ENCODE peak calls at places on chromosomes 7 and 10, in five cellular contexts. Q, F, M, C and D are unnamed samples.

GRCh38 chr10:71338728-71339495 is 19.9 kb downstream of the SLC29A3 start:
- DNase-seq in Q (no peak), F (no peak), M (no peak), C (no peak), D (no peak)

GRCh38 chr7:78912781-78913180 is 540.7 kb downstream of the MAGI2 start:
- DNase-seq in Q (no peak), F (no peak), M (no peak), C (no peak), D (no peak)

GRCh38 chr7:139700505-139701235 is 77.1 kb downstream of the HIPK2 start:
- DNase-seq in Q (no peak), F (no peak), M (peak; percentile 35), C (no peak), D (no peak)

GRCh38 chr10:89427629-89428028 is 13.3 kb downstream of the IFIT5 start:
- DNase-seq in Q (no peak), F (no peak), M (no peak), C (no peak), D (no peak)

GRCh38 chr10:125083576-125083920 is 76.8 kb downstream of the CTBP2 start:
- DNase-seq in Q (no peak), F (no peak), M (peak; percentile 89), C (no peak), D (no peak)

GRCh38 chr10:59905735-59906416 is 480 bp downstream of the CCDC6 start:
- DNase-seq in Q (no peak), F (peak; percentile 19), M (no peak), C (no peak), D (peak; percentile 50)

GRCh38 chr10:86058964-86059363 is 307.6 kb downstream of the GRID1 start:
- DNase-seq in Q (no peak), F (no peak), M (no peak), C (no peak), D (no peak)

GRCh38 chr7:121169469-121169868 is 159.3 kb upstream of the WNT16 start:
- DNase-seq in Q (no peak), F (no peak), M (no peak), C (no peak), D (no peak)

GRCh38 chr7:4236389-4236788 is 445.7 kb upstream of the FOXK1 start:
- DNase-seq in Q (no peak), F (no peak), M (peak; percentile 23), C (no peak), D (no peak)

GRCh38 chr7:137328389-137329120 is 15.0 kb downstream of the PTN start:
- DNase-seq in Q (no peak), F (no peak), M (no peak), C (no peak), D (no peak)

GRCh38 chr7:130398751-130399150 is 18.5 kb downstream of the CPA1 start:
- DNase-seq in Q (no peak), F (no peak), M (no peak), C (no peak), D (no peak)

GRCh38 chr10:72069751-72070501 is 18.4 kb downstream of the SPOCK2 start:
- DNase-seq in Q (no peak), F (no peak), M (no peak), C (no peak), D (no peak)

GRCh38 chr7:150405584-150406310 is 26.6 kb downstream of the ZNF775 start:
- DNase-seq in Q (no peak), F (peak; percentile 51), M (no peak), C (no peak), D (no peak)

GRCh38 chr7:25656581-25657026 is 428.3 kb upstream of the NPVF start:
- DNase-seq in Q (no peak), F (no peak), M (no peak), C (no peak), D (no peak)

GRCh38 chr10:47058961-47059391 is 147.7 kb downstream of the PTPN20 start:
- DNase-seq in Q (no peak), F (no peak), M (no peak), C (peak; percentile 34), D (no peak)

GRCh38 chr10:42996588-42996987 is 80.3 kb upstream of the RET start:
- DNase-seq in Q (no peak), F (no peak), M (peak; percentile 46), C (no peak), D (no peak)

GRCh38 chr7:134599371-134599770 is 47.3 kb upstream of the BPGM start:
- DNase-seq in Q (no peak), F (no peak), M (no peak), C (no peak), D (no peak)

GRCh38 chr7:23530901-23531793 is 634 bp downstream of the TRA2A start:
- DNase-seq in Q (peak; percentile 42), F (peak; percentile 50), M (no peak), C (no peak), D (peak; percentile 59)

GRCh38 chr7:46610746-46611145 is 689.7 kb upstream of the IGFBP3 start:
- DNase-seq in Q (no peak), F (no peak), M (no peak), C (no peak), D (no peak)

GRCh38 chr7:158274996-158275395 is 312.6 kb downstream of the PTPRN2 start:
- DNase-seq in Q (no peak), F (no peak), M (peak; percentile 33), C (peak; percentile 35), D (no peak)

GRCh38 chr7:6205921-6206660 is 66.3 kb downstream of the CYTH3 start:
- DNase-seq in Q (no peak), F (no peak), M (no peak), C (no peak), D (no peak)

GRCh38 chr10:33163941-33164824 is 170.3 kb downstream of the NRP1 start:
- DNase-seq in Q (no peak), F (no peak), M (no peak), C (no peak), D (no peak)

GRCh38 chr10:80081801-80082750 is 3.6 kb downstream of the TMEM254 start:
- DNase-seq in Q (no peak), F (no peak), M (no peak), C (no peak), D (no peak)

GRCh38 chr10:55305281-55305680 is 504.2 kb upstream of the PCDH15 start:
- DNase-seq in Q (no peak), F (no peak), M (no peak), C (no peak), D (no peak)

GRCh38 chr10:86258488-86258887 is 108.1 kb downstream of the GRID1 start:
- DNase-seq in Q (no peak), F (no peak), M (no peak), C (no peak), D (no peak)

GRCh38 chr7:154914580-154915380 is 88.1 kb downstream of the PAXIP1 start:
- DNase-seq in Q (no peak), F (no peak), M (no peak), C (no peak), D (peak; percentile 27)

GRCh38 chr7:154584352-154585252 is 418.3 kb downstream of the PAXIP1 start:
- DNase-seq in Q (no peak), F (no peak), M (no peak), C (no peak), D (no peak)

GRCh38 chr7:127177156-127177555 is 75.6 kb downstream of the GRM8 start:
- DNase-seq in Q (no peak), F (no peak), M (no peak), C (no peak), D (no peak)

GRCh38 chr10:29895436-29895835 is 163.9 kb downstream of the JCAD start:
- DNase-seq in Q (peak; percentile 69), F (peak; percentile 14), M (peak; percentile 92), C (no peak), D (peak; percentile 40)

DNA sequence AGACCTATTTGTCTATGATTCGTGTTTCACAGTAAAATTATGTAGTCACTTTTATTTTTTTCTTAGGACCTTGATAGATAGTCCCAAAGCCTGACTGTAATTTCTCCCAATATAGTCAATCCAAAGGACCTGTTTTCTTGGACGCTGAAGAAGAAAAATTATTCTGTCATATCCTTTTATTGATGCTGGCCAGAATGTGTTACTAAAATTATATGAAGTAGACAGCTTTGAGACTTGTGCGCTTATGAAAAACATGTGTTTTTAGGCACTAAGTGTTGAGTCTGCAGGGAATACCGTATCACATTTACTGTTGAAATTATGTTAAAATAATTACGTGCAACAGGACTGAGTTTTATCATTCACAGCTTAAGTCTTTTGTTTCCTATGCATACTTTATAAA is 17.9 kb downstream of the TES start:
- DNase-seq in Q (no peak), F (no peak), M (no peak), C (no peak), D (no peak)
- H3K4me3 ChIP-seq in Q (no peak overlapping the region), F (no peak overlapping the region), M (no peak overlapping the region), C (no peak overlapping the region), D (no peak overlapping the region)

DNA sequence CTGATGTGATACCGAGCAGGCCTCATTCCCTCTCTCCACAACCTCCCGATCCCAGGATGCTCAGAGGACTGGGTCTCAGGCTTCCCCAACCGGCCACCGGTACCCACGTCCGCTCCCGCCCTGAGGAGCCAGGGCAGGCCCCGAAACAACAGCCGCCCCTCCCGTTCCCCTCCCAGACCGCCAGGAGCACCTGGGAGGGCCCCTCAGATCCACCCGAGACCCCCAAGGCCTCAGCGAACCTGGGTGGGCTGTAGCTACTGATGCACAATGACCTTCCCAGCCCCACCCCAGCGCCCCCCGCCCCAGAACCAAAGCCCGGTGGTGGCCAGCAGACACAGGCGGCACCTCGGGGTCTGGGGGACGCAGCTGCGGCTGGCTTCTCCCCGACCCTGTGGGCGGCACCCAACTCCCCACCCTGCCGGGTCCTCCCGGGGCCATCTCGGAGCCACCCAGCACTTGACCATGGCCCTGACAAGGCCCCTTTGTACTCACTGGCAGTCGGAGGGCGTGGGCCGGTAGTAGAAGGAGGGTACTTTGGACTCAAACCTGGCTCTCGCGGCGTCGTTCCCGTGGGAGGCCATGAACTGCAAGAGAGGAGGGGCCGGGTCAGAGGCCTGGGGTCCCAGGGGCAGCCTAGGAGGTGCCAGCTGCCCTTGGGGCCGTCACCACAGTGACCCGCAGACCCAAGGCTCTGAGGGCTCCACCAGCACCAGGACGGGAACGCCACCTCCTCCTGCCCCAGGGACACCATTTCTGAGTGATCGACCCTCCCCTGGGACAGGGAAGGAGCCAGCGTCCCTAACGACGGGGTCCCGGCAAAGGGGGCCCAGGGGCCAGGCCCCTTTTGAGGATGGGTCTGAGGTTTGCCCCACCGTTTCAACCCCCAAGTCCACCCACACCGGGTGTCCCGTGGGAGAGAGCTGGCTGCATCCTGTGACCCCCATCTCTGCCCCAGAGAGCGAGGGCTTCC is 28.1 kb downstream of the ADAP1 start:
- DNase-seq in Q (peak; percentile 15), F (peak; percentile 91), M (peak; percentile 63), C (peak; percentile 50), D (peak; percentile 10)
- H3K4me3 ChIP-seq in Q (no peak overlapping the region), F (no peak overlapping the region), M (no peak overlapping the region), C (no peak overlapping the region), D (no peak overlapping the region)

GRCh38 chr7:27210441-27211083 is 10.7 kb upstream of the HOXA13 start:
- DNase-seq in Q (no peak), F (peak; percentile 82), M (no peak), C (no peak), D (no peak)
- H3K4me3 ChIP-seq in Q (peak overlapping the region; percentile 51), F (peak overlapping the region; percentile 16), M (peak overlapping the region; percentile 39), C (no peak overlapping the region), D (peak overlapping the region; percentile 17)

GRCh38 chr10:15814565-15814964 is 45.7 kb downstream of the MINDY3 start:
- DNase-seq in Q (no peak), F (no peak), M (no peak), C (no peak), D (no peak)

GRCh38 chr10:15808204-15808797 is 52.0 kb downstream of the MINDY3 start:
- DNase-seq in Q (no peak), F (no peak), M (no peak), C (no peak), D (no peak)

GRCh38 chr10:15813415-15813814 is 46.9 kb downstream of the MINDY3 start:
- DNase-seq in Q (no peak), F (no peak), M (no peak), C (no peak), D (no peak)

GRCh38 chr10:15805395-15806058 is 54.8 kb downstream of the MINDY3 start:
- DNase-seq in Q (no peak), F (no peak), M (no peak), C (no peak), D (no peak)

GRCh38 chr10:15809450-15809849 is 50.9 kb downstream of the MINDY3 start:
- DNase-seq in Q (no peak), F (no peak), M (no peak), C (no peak), D (no peak)
- H3K4me3 ChIP-seq in Q (no peak overlapping the region), F (no peak overlapping the region), M (no peak overlapping the region), C (no peak overlapping the region), D (no peak overlapping the region)